ENCODE peak calls at places on chromosomes 16 and 17, in eight cellular contexts. V, B, L, Y, D, E, R and Z are unnamed samples.

GRCh38 chr17:12507046-12507445 is 158.6 kb upstream of the MYOCD start:
- DNase-seq in V (no peak), B (no peak), L (no peak), Y (no peak), D (no peak), E (no peak), R (no peak), Z (no peak)

GRCh38 chr17:41382396-41382795 is 290 bp upstream of the KRT34 start:
- DNase-seq in V (no peak), B (no peak), L (no peak), Y (no peak), D (no peak), E (no peak), R (no peak), Z (no peak)

GRCh38 chr17:59074494-59074893 is 32.2 kb downstream of the TRIM37 start:
- DNase-seq in V (no peak), B (no peak), L (no peak), Y (no peak), D (peak; percentile 69), E (no peak), R (no peak), Z (no peak)

GRCh38 chr16:12899529-12900168 is 1.7 kb upstream of the SHISA9 start:
- DNase-seq in V (no peak), B (no peak), L (no peak), Y (no peak), D (no peak), E (no peak), R (peak; percentile 36), Z (no peak)

GRCh38 chr17:5468075-5468473 is 708 bp downstream of the DHX33 start:
- DNase-seq in V (no peak), B (no peak), L (no peak), Y (no peak), D (no peak), E (no peak), R (no peak), Z (peak; percentile 4)

GRCh38 chr17:40472733-40473452 is 28.5 kb downstream of the TNS4 start:
- DNase-seq in V (no peak), B (no peak), L (no peak), Y (no peak), D (peak; percentile 61), E (no peak), R (no peak), Z (no peak)

GRCh38 chr17:62727916-62728672 is 80.0 kb downstream of the MARCHF10 start:
- DNase-seq in V (no peak), B (no peak), L (no peak), Y (no peak), D (no peak), E (no peak), R (no peak), Z (no peak)

GRCh38 chr17:57484826-57485565 is 228.7 kb downstream of the MSI2 start:
- DNase-seq in V (no peak), B (no peak), L (no peak), Y (no peak), D (no peak), E (no peak), R (no peak), Z (no peak)

GRCh38 chr16:28321700-28322411 is 29.5 kb downstream of the SBK1 start:
- DNase-seq in V (no peak), B (peak; percentile 66), L (no peak), Y (no peak), D (peak; percentile 31), E (no peak), R (peak; percentile 46), Z (peak; percentile 28)

GRCh38 chr16:67598527-67598926 is 36.2 kb downstream of the CTCF start:
- DNase-seq in V (no peak), B (no peak), L (no peak), Y (no peak), D (peak; percentile 82), E (no peak), R (no peak), Z (no peak)

GRCh38 chr17:19753661-19754463 is 5.8 kb upstream of the ALDH3A1 start:
- DNase-seq in V (no peak), B (no peak), L (no peak), Y (peak; percentile 93), D (no peak), E (peak; percentile 35), R (peak; percentile 82), Z (peak; percentile 70)

GRCh38 chr17:2344528-2344927 is 7.2 kb downstream of the SGSM2 start:
- DNase-seq in V (no peak), B (no peak), L (no peak), Y (no peak), D (peak; percentile 74), E (no peak), R (no peak), Z (no peak)